ENCODE peak calls at places on chromosomes 16 and 17, in six cellular contexts. One of them, this sample, is unnamed.

GRCh38 chr16:7085776-7086175 is 246.9 kb upstream of the RBFOX1 start:
- DNase-seq in hypothalamus: no peak
- DNase-seq in lower lobe of right lung: no peak
- DNase-seq in Peyer's patch: no peak
- DNase-seq in T-helper 2 cell: no peak
- DNase-seq in T1000: no peak
- DNase-seq in this sample: no peak

GRCh38 chr16:78444-79145 is 570 bp downstream of the MPG start:
- DNase-seq in hypothalamus: no peak
- DNase-seq in lower lobe of right lung: no peak
- DNase-seq in Peyer's patch: no peak
- DNase-seq in T-helper 2 cell: no peak
- DNase-seq in T1000: no peak
- DNase-seq in this sample: no peak

GRCh38 chr16:50332599-50332998 is 36.2 kb downstream of the BRD7 start:
- DNase-seq in hypothalamus: no peak
- DNase-seq in lower lobe of right lung: no peak
- DNase-seq in Peyer's patch: no peak
- DNase-seq in T-helper 2 cell: no peak
- DNase-seq in T1000: no peak
- DNase-seq in this sample: no peak

GRCh38 chr17:10499950-10500349 is 18.4 kb downstream of the MYH1 start:
- DNase-seq in hypothalamus: no peak
- DNase-seq in lower lobe of right lung: no peak
- DNase-seq in Peyer's patch: no peak
- DNase-seq in T-helper 2 cell: no peak
- DNase-seq in T1000: no peak
- DNase-seq in this sample: no peak

GRCh38 chr17:41340934-41341861 is 9.4 kb downstream of the KRT33A start:
- DNase-seq in hypothalamus: no peak
- DNase-seq in lower lobe of right lung: no peak
- DNase-seq in Peyer's patch: no peak
- DNase-seq in T-helper 2 cell: no peak
- DNase-seq in T1000: no peak
- DNase-seq in this sample: no peak

GRCh38 chr16:50771366-50771765 is 29.5 kb downstream of the CYLD start:
- DNase-seq in hypothalamus: no peak
- DNase-seq in lower lobe of right lung: no peak
- DNase-seq in Peyer's patch: no peak
- DNase-seq in T-helper 2 cell: no peak
- DNase-seq in T1000: no peak
- DNase-seq in this sample: no peak

GRCh38 chr16:11272921-11273720 is at the start of gene PRM3:
- DNase-seq in hypothalamus: no peak
- DNase-seq in lower lobe of right lung: no peak
- DNase-seq in Peyer's patch: no peak
- DNase-seq in T-helper 2 cell: no peak
- DNase-seq in T1000: no peak
- DNase-seq in this sample: no peak

GRCh38 chr16:760498-761343 is at the start of gene MSLN:
- DNase-seq in hypothalamus: no peak
- DNase-seq in lower lobe of right lung: peak
- DNase-seq in Peyer's patch: no peak
- DNase-seq in T-helper 2 cell: no peak
- DNase-seq in T1000: peak
- DNase-seq in this sample: no peak

GRCh38 chr17:63571632-63572310 is 21.5 kb downstream of the DCAF7 start:
- DNase-seq in hypothalamus: no peak
- DNase-seq in lower lobe of right lung: no peak
- DNase-seq in Peyer's patch: no peak
- DNase-seq in T-helper 2 cell: no peak
- DNase-seq in T1000: no peak
- DNase-seq in this sample: no peak

GRCh38 chr17:65514082-65514481 is 47.4 kb downstream of the AXIN2 start:
- DNase-seq in hypothalamus: no peak
- DNase-seq in lower lobe of right lung: no peak
- DNase-seq in Peyer's patch: no peak
- DNase-seq in T-helper 2 cell: no peak
- DNase-seq in T1000: no peak
- DNase-seq in this sample: no peak

GRCh38 chr17:40362696-40363479 is 1.6 kb downstream of the GJD3 start:
- DNase-seq in hypothalamus: no peak
- DNase-seq in lower lobe of right lung: peak
- DNase-seq in Peyer's patch: peak
- DNase-seq in T-helper 2 cell: peak
- DNase-seq in T1000: peak
- DNase-seq in this sample: peak

GRCh38 chr16:86751081-86752030 is 173.0 kb downstream of the FOXL1 start:
- DNase-seq in hypothalamus: no peak
- DNase-seq in lower lobe of right lung: no peak
- DNase-seq in Peyer's patch: no peak
- DNase-seq in T-helper 2 cell: no peak
- DNase-seq in T1000: peak
- DNase-seq in this sample: no peak

GRCh38 chr16:66361604-66362135 is 4.8 kb upstream of the CDH5 start:
- DNase-seq in hypothalamus: no peak
- DNase-seq in lower lobe of right lung: no peak
- DNase-seq in Peyer's patch: no peak
- DNase-seq in T-helper 2 cell: no peak
- DNase-seq in T1000: no peak
- DNase-seq in this sample: no peak

GRCh38 chr17:31371511-31372097 is 19.9 kb upstream of the RAB11FIP4 start:
- DNase-seq in hypothalamus: no peak
- DNase-seq in lower lobe of right lung: no peak
- DNase-seq in Peyer's patch: no peak
- DNase-seq in T-helper 2 cell: no peak
- DNase-seq in T1000: no peak
- DNase-seq in this sample: no peak

GRCh38 chr17:64694207-64694606 is 32.1 kb upstream of the SMURF2 start:
- DNase-seq in hypothalamus: no peak
- DNase-seq in lower lobe of right lung: peak
- DNase-seq in Peyer's patch: no peak
- DNase-seq in T-helper 2 cell: no peak
- DNase-seq in T1000: peak
- DNase-seq in this sample: no peak